ENCODE peak calls at places on chromosomes 1 and 21, in four cellular contexts. C is HEK293T, Y is HTR-8/SVneo, L is cardiac fibroblast. S is an unnamed sample.

GRCh38 chr1:32759997-32760623 is 57.0 kb downstream of the YARS1 start:
- DNase-seq in Y (peak), L (peak), C (no peak), S (peak)

GRCh38 chr21:34691396-34692032 is 22.7 kb downstream of the CLIC6 start:
- DNase-seq in L (no peak), Y (no peak), C (no peak), S (no peak)

GRCh38 chr1:241532173-241532553 is at the start of gene KMO:
- DNase-seq in C (no peak), L (peak), Y (no peak), S (peak)

GRCh38 chr21:43767980-43768867 is 7.9 kb downstream of the CSTB start:
- DNase-seq in Y (peak), C (no peak), L (peak), S (peak)

GRCh38 chr1:203627819-203628184 is 1.2 kb downstream of the ATP2B4 start:
- DNase-seq in Y (no peak), C (no peak), L (peak), S (peak)

GRCh38 chr1:221761354-221762002 is 19.6 kb upstream of the DUSP10 start:
- DNase-seq in Y (no peak), L (no peak), C (no peak), S (no peak)

GRCh38 chr1:19081218-19081893 is 124.9 kb upstream of the IFFO2 start:
- DNase-seq in C (no peak), L (peak), Y (peak), S (peak)

GRCh38 chr1:93839307-93839706 is 39.7 kb downstream of the DNTTIP2 start:
- DNase-seq in Y (no peak), L (peak), C (no peak), S (no peak)

GRCh38 chr1:42259059-42259738 is 75.8 kb downstream of the FOXJ3 start:
- DNase-seq in C (no peak), L (peak), Y (no peak), S (no peak)

GRCh38 chr1:235648407-235648907 is 1.1 kb downstream of the GNG4 start:
- DNase-seq in C (peak), L (no peak), Y (no peak), S (peak)

GRCh38 chr1:167297222-167298214 is 76.8 kb downstream of the POU2F1 start:
- DNase-seq in C (no peak), L (peak), Y (no peak), S (peak)

GRCh38 chr1:108712605-108713150 is at the start of gene FNDC7:
- DNase-seq in Y (no peak), L (no peak), C (no peak), S (no peak)

S was measured in small intestine.